ENCODE peak calls at places on chromosome 3, in five cellular contexts. One of them, this sample, is unnamed.
A peak's percentile ranks its signal among the peaks of the same experiment; 100 is the strongest.

GRCh38 chr3:56423537-56424209 is 44.6 kb downstream of the ERC2 start:
- DNase-seq in GM23338: no peak
- DNase-seq in HL-60: no peak
- DNase-seq in left lung: no peak
- DNase-seq in GM20000: no peak
- DNase-seq in this sample: no peak

GRCh38 chr3:129605593-129606521 is 619 bp downstream of the PLXND1 start:
- DNase-seq in GM23338: no peak
- DNase-seq in HL-60: no peak
- DNase-seq in left lung: peak; percentile 53
- DNase-seq in GM20000: peak; percentile 76
- DNase-seq in this sample: peak; percentile 62

GRCh38 chr3:187935623-187936156 is 190.4 kb upstream of the BCL6 start:
- DNase-seq in GM23338: no peak
- DNase-seq in HL-60: no peak
- DNase-seq in left lung: no peak
- DNase-seq in GM20000: peak; percentile 62
- DNase-seq in this sample: no peak

GRCh38 chr3:39541917-39542329 is 74.4 kb downstream of the MOBP start:
- DNase-seq in GM23338: peak; percentile 68
- DNase-seq in HL-60: no peak
- DNase-seq in left lung: no peak
- DNase-seq in GM20000: no peak
- DNase-seq in this sample: no peak

GRCh38 chr3:123302961-123303360 is 101.2 kb downstream of the SEC22A start:
- DNase-seq in GM23338: no peak
- DNase-seq in HL-60: no peak
- DNase-seq in left lung: no peak
- DNase-seq in GM20000: no peak
- DNase-seq in this sample: no peak

GRCh38 chr3:46500631-46501377 is 3.0 kb downstream of the RTP3 start:
- DNase-seq in GM23338: no peak
- DNase-seq in HL-60: no peak
- DNase-seq in left lung: no peak
- DNase-seq in GM20000: peak; percentile 57
- DNase-seq in this sample: no peak

GRCh38 chr3:34856081-34856480 is 783.2 kb upstream of the ARPP21 start:
- DNase-seq in GM23338: no peak
- DNase-seq in HL-60: no peak
- DNase-seq in left lung: no peak
- DNase-seq in GM20000: no peak
- DNase-seq in this sample: no peak

GRCh38 chr3:177802151-177802900 is 605.0 kb upstream of the TBL1XR1 start:
- DNase-seq in GM23338: no peak
- DNase-seq in HL-60: no peak
- DNase-seq in left lung: no peak
- DNase-seq in GM20000: no peak
- DNase-seq in this sample: no peak

GRCh38 chr3:117524890-117525289 is 815.3 kb downstream of the TUSC7 start:
- DNase-seq in GM23338: no peak
- DNase-seq in HL-60: no peak
- DNase-seq in left lung: no peak
- DNase-seq in GM20000: no peak
- DNase-seq in this sample: no peak

GRCh38 chr3:182703233-182703632 is 90.1 kb upstream of the ATP11B start:
- DNase-seq in GM23338: no peak
- DNase-seq in HL-60: no peak
- DNase-seq in left lung: no peak
- DNase-seq in GM20000: no peak
- DNase-seq in this sample: no peak

GRCh38 chr3:187243933-187244564 is 46.8 kb downstream of the RTP1 start:
- DNase-seq in GM23338: no peak
- DNase-seq in HL-60: no peak
- DNase-seq in left lung: no peak
- DNase-seq in GM20000: no peak
- DNase-seq in this sample: no peak

GRCh38 chr3:65342084-65342683 is 654.4 kb upstream of the ADAMTS9 start:
- DNase-seq in GM23338: peak; percentile 91
- DNase-seq in HL-60: peak; percentile 14
- DNase-seq in left lung: no peak
- DNase-seq in GM20000: peak; percentile 54
- DNase-seq in this sample: peak; percentile 58

GRCh38 chr3:112813723-112814171 is 32.9 kb downstream of the CD200R1L start:
- DNase-seq in GM23338: no peak
- DNase-seq in HL-60: peak; percentile 76
- DNase-seq in left lung: peak; percentile 50
- DNase-seq in GM20000: peak; percentile 41
- DNase-seq in this sample: no peak

GRCh38 chr3:6079518-6080179 is 781.3 kb upstream of the GRM7 start:
- DNase-seq in GM23338: no peak
- DNase-seq in HL-60: no peak
- DNase-seq in left lung: no peak
- DNase-seq in GM20000: no peak
- DNase-seq in this sample: no peak

GRCh38 chr3:87771338-87772059 is 287.3 kb downstream of the CGGBP1 start:
- DNase-seq in GM23338: peak; percentile 62
- DNase-seq in HL-60: peak; percentile 18
- DNase-seq in left lung: peak; percentile 36
- DNase-seq in GM20000: peak; percentile 44
- DNase-seq in this sample: no peak

GRCh38 chr3:158683216-158683975 is 10.9 kb upstream of the LXN start:
- DNase-seq in GM23338: no peak
- DNase-seq in HL-60: no peak
- DNase-seq in left lung: no peak
- DNase-seq in GM20000: no peak
- DNase-seq in this sample: no peak

GRCh38 chr3:45772341-45773035 is 23.8 kb downstream of the SLC6A20 start:
- DNase-seq in GM23338: no peak
- DNase-seq in HL-60: no peak
- DNase-seq in left lung: no peak
- DNase-seq in GM20000: no peak
- DNase-seq in this sample: no peak

GRCh38 chr3:134371542-134372324 is 2.5 kb downstream of the AMOTL2 start:
- DNase-seq in GM23338: no peak
- DNase-seq in HL-60: no peak
- DNase-seq in left lung: no peak
- DNase-seq in GM20000: no peak
- DNase-seq in this sample: no peak

GRCh38 chr3:10524799-10525301 is 19.5 kb upstream of the ATP2B2 start:
- DNase-seq in GM23338: no peak
- DNase-seq in HL-60: no peak
- DNase-seq in left lung: no peak
- DNase-seq in GM20000: no peak
- DNase-seq in this sample: peak; percentile 29

GRCh38 chr3:138093721-138094120 is 21.7 kb downstream of the DZIP1L start:
- DNase-seq in GM23338: no peak
- DNase-seq in HL-60: no peak
- DNase-seq in left lung: no peak
- DNase-seq in GM20000: no peak
- DNase-seq in this sample: no peak

GRCh38 chr3:12733566-12733965 is 25.5 kb downstream of the TMEM40 start:
- DNase-seq in GM23338: no peak
- DNase-seq in HL-60: no peak
- DNase-seq in left lung: no peak
- DNase-seq in GM20000: no peak
- DNase-seq in this sample: no peak

GRCh38 chr3:80734955-80735354 is 967.2 kb upstream of the ROBO1 start:
- DNase-seq in GM23338: no peak
- DNase-seq in HL-60: no peak
- DNase-seq in left lung: no peak
- DNase-seq in GM20000: no peak
- DNase-seq in this sample: no peak

GRCh38 chr3:25831578-25831977 is 41.7 kb downstream of the OXSM start:
- DNase-seq in GM23338: peak; percentile 41
- DNase-seq in HL-60: no peak
- DNase-seq in left lung: no peak
- DNase-seq in GM20000: no peak
- DNase-seq in this sample: no peak

GRCh38 chr3:119235151-119235550 is 5.5 kb downstream of the B4GALT4 start:
- DNase-seq in GM23338: no peak
- DNase-seq in HL-60: no peak
- DNase-seq in left lung: no peak
- DNase-seq in GM20000: no peak
- DNase-seq in this sample: no peak

GRCh38 chr3:144067059-144067458 is 95.4 kb downstream of the DIPK2A start:
- DNase-seq in GM23338: no peak
- DNase-seq in HL-60: no peak
- DNase-seq in left lung: no peak
- DNase-seq in GM20000: no peak
- DNase-seq in this sample: no peak

GRCh38 chr3:18422972-18423371 is 2.2 kb downstream of the SATB1 start:
- DNase-seq in GM23338: peak; percentile 16
- DNase-seq in HL-60: no peak
- DNase-seq in left lung: no peak
- DNase-seq in GM20000: no peak
- DNase-seq in this sample: no peak

GRCh38 chr3:178483704-178484103 is 52.5 kb upstream of the KCNMB2 start:
- DNase-seq in GM23338: no peak
- DNase-seq in HL-60: no peak
- DNase-seq in left lung: no peak
- DNase-seq in GM20000: no peak
- DNase-seq in this sample: no peak

GRCh38 chr3:64186667-64187064 is 38.6 kb downstream of the PRICKLE2 start:
- DNase-seq in GM23338: no peak
- DNase-seq in HL-60: no peak
- DNase-seq in left lung: no peak
- DNase-seq in GM20000: no peak
- DNase-seq in this sample: no peak

GRCh38 chr3:196216081-196216564 is at the start of gene SLC51A:
- DNase-seq in GM23338: peak; percentile 82
- DNase-seq in HL-60: no peak
- DNase-seq in left lung: no peak
- DNase-seq in GM20000: no peak
- DNase-seq in this sample: no peak

GRCh38 chr3:186754006-186754405 is 29.4 kb upstream of the EIF4A2 start:
- DNase-seq in GM23338: no peak
- DNase-seq in HL-60: no peak
- DNase-seq in left lung: no peak
- DNase-seq in GM20000: no peak
- DNase-seq in this sample: no peak

GRCh38 chr3:3081659-3082546 is 28.3 kb downstream of the IL5RA start:
- DNase-seq in GM23338: no peak
- DNase-seq in HL-60: no peak
- DNase-seq in left lung: no peak
- DNase-seq in GM20000: peak; percentile 21
- DNase-seq in this sample: no peak

GRCh38 chr3:43584043-43584826 is 37.6 kb downstream of the ANO10 start:
- DNase-seq in GM23338: no peak
- DNase-seq in HL-60: no peak
- DNase-seq in left lung: no peak
- DNase-seq in GM20000: no peak
- DNase-seq in this sample: no peak

GRCh38 chr3:135197246-135197645 is 402.2 kb downstream of the EPHB1 start:
- DNase-seq in GM23338: no peak
- DNase-seq in HL-60: no peak
- DNase-seq in left lung: no peak
- DNase-seq in GM20000: no peak
- DNase-seq in this sample: no peak

GRCh38 chr3:133956333-133956732 is 60.7 kb upstream of the RAB6B start:
- DNase-seq in GM23338: no peak
- DNase-seq in HL-60: no peak
- DNase-seq in left lung: no peak
- DNase-seq in GM20000: no peak
- DNase-seq in this sample: no peak

GRCh38 chr3:31908391-31909097 is 72.5 kb downstream of the OSBPL10 start:
- DNase-seq in GM23338: no peak
- DNase-seq in HL-60: no peak
- DNase-seq in left lung: no peak
- DNase-seq in GM20000: no peak
- DNase-seq in this sample: no peak
- TF ChIP-seq CTCF in GM23338: peak; percentile 58
- TF ChIP-seq CTCF in HL-60: no peak
- TF ChIP-seq CTCF in left lung: no peak
- TF ChIP-seq CTCF in GM20000: no peak
- TF ChIP-seq CTCF in this sample: no peak

DNA sequence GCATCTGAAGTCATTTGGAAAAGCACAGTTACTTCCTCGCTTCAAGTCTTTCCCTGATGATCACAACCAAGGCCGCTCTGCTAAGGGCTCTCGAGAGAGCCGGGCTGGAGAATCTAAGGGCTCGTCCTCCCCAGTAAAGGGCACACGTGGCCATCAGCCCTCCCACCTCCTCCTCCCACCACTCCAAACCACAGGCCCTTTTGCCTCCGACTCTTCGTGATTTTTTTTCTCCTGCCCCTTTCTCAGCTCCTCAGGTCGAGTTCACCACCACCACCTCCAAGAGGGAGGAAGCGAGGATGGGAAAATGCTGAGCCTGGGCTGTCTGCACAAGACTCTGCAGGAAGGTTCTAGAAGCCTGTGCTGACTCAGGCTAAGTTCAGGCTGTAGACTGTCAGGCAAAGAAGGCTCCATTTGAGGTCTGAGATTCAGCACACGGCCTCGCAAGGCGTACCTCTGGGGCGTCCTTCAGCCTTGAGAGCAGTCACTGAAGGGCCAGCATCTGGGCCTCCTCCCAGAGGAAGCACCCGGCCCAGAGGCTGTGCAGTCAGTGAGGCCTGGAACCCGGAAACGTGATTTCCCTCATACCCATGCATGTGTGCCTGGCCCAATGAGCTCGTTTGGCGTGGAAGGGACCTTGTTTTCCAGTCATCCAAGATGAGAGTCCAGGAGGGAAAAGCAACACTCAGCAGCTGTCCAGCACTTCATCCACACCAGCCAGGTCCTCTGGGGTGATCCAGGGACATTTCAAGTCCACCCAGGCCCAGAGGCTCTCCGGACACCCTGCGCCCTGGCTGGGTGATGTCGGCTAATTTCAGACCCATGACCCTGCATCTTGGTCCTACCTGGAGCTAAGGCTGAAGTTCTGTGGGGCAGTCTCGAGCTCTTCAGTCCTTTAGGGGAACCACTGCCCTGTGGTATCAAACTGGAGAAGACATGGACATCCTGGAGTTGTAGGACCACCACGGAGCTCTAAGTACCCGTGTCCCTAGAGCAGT is 196.8 kb downstream of the XXYLT1 start:
- DNase-seq in GM23338: no peak
- DNase-seq in HL-60: no peak
- DNase-seq in left lung: peak; percentile 15
- DNase-seq in GM20000: no peak
- DNase-seq in this sample: no peak
- TF ChIP-seq CTCF in GM23338: no peak
- TF ChIP-seq CTCF in HL-60: no peak
- TF ChIP-seq CTCF in left lung: no peak
- TF ChIP-seq CTCF in GM20000: no peak
- TF ChIP-seq CTCF in this sample: no peak

GRCh38 chr3:151058742-151059141 is 26.7 kb upstream of the MED12L start:
- DNase-seq in GM23338: no peak
- DNase-seq in HL-60: no peak
- DNase-seq in left lung: no peak
- DNase-seq in GM20000: no peak
- DNase-seq in this sample: no peak
- TF ChIP-seq CTCF in GM23338: no peak
- TF ChIP-seq CTCF in HL-60: no peak
- TF ChIP-seq CTCF in left lung: no peak
- TF ChIP-seq CTCF in GM20000: no peak
- TF ChIP-seq CTCF in this sample: no peak

GRCh38 chr3:73768594-73769308 is 144.0 kb upstream of the PDZRN3 start:
- DNase-seq in GM23338: peak; percentile 16
- DNase-seq in HL-60: no peak
- DNase-seq in left lung: no peak
- DNase-seq in GM20000: no peak
- DNase-seq in this sample: no peak
- TF ChIP-seq CTCF in GM23338: peak; percentile 47
- TF ChIP-seq CTCF in HL-60: no peak
- TF ChIP-seq CTCF in left lung: no peak
- TF ChIP-seq CTCF in GM20000: no peak
- TF ChIP-seq CTCF in this sample: no peak